ENCODE peak calls at places on chromosome 13, in ten cellular contexts. M is AG10803, G is tibial nerve, P is mammary epithelial cell, F is left ventricle myocardium inferior, N is astrocyte of the spinal cord, E is Peyer's patch, Y is fibroblast of pulmonary artery, Q is GM06990, R is fibroblast of the aortic adventitia. C is an unnamed sample.

GRCh38 chr13:41145136-41145908 is 12.7 kb upstream of the KBTBD6 start:
- DNase-seq in M (peak; percentile 65), G (no peak), P (peak; percentile 84), F (no peak), N (no peak), E (no peak), Y (peak; percentile 32), Q (no peak), R (peak; percentile 32), C (no peak)

GRCh38 chr13:39253774-39254173 is 215.5 kb downstream of the NHLRC3 start:
- DNase-seq in M (peak; percentile 3), G (no peak), P (no peak), F (no peak), N (peak; percentile 28), E (no peak), Y (peak; percentile 24), Q (no peak), R (peak; percentile 19), C (no peak)

GRCh38 chr13:79749985-79750551 is 269.1 kb downstream of the NDFIP2 start:
- DNase-seq in M (peak; percentile 100), G (peak; percentile 67), P (peak; percentile 69), F (peak; percentile 55), N (peak; percentile 96), E (peak; percentile 17), Y (peak; percentile 99), Q (no peak), R (peak; percentile 99), C (no peak)

GRCh38 chr13:91115776-91116175 is 231.7 kb upstream of the MIR17HG start:
- DNase-seq in M (no peak), G (no peak), P (no peak), F (no peak), N (no peak), E (no peak), Y (no peak), Q (no peak), R (no peak), C (no peak)

GRCh38 chr13:21901772-21902708 is 231.2 kb downstream of the FGF9 start:
- DNase-seq in M (peak; percentile 41), G (no peak), P (no peak), F (peak; percentile 23), N (no peak), E (no peak), Y (no peak), Q (no peak), R (peak; percentile 50), C (no peak)

GRCh38 chr13:27968316-27969072 is 621 bp downstream of the CDX2 start:
- DNase-seq in M (no peak), G (no peak), P (peak; percentile 31), F (no peak), N (no peak), E (no peak), Y (no peak), Q (no peak), R (no peak), C (no peak)

GRCh38 chr13:60135344-60135743 is 28.4 kb downstream of the DIAPH3 start:
- DNase-seq in M (no peak), G (no peak), P (no peak), F (no peak), N (no peak), E (no peak), Y (no peak), Q (no peak), R (no peak), C (no peak)

GRCh38 chr13:60267498-60268202 is 103.9 kb upstream of the DIAPH3 start:
- DNase-seq in M (peak; percentile 1), G (no peak), P (no peak), F (no peak), N (no peak), E (peak; percentile 18), Y (peak; percentile 2), Q (no peak), R (no peak), C (no peak)

GRCh38 chr13:46315491-46316075 is 71.5 kb downstream of the RUBCNL start:
- DNase-seq in M (no peak), G (no peak), P (no peak), F (no peak), N (no peak), E (no peak), Y (no peak), Q (no peak), R (no peak), C (no peak)

GRCh38 chr13:64471916-64472315 is 2758.2 kb downstream of the PCDH9 start:
- DNase-seq in M (peak; percentile 57), G (no peak), P (peak; percentile 10), F (no peak), N (peak; percentile 65), E (no peak), Y (peak; percentile 73), Q (no peak), R (peak; percentile 81), C (no peak)

GRCh38 chr13:98606296-98606695 is 29.4 kb upstream of the STK24 start:
- DNase-seq in M (no peak), G (no peak), P (no peak), F (no peak), N (no peak), E (no peak), Y (no peak), Q (no peak), R (no peak), C (no peak)

GRCh38 chr13:71873418-71874276 is 6.6 kb upstream of the DACH1 start:
- DNase-seq in M (no peak), G (no peak), P (no peak), F (no peak), N (no peak), E (no peak), Y (no peak), Q (no peak), R (no peak), C (no peak)

GRCh38 chr13:78610381-78610883 is 7.1 kb upstream of the POU4F1 start:
- DNase-seq in M (peak; percentile 15), G (no peak), P (no peak), F (no peak), N (no peak), E (no peak), Y (peak; percentile 61), Q (no peak), R (peak; percentile 37), C (no peak)

GRCh38 chr13:29494520-29494919 is 101.0 kb downstream of the SLC7A1 start:
- DNase-seq in M (no peak), G (no peak), P (no peak), F (no peak), N (no peak), E (peak; percentile 57), Y (no peak), Q (no peak), R (no peak), C (no peak)
- H3K4me3 ChIP-seq in M (no peak overlapping the region), G (no peak overlapping the region), P (no peak overlapping the region), F (no peak overlapping the region), N (no peak overlapping the region), E (no peak overlapping the region), Y (no peak overlapping the region), Q (no peak overlapping the region), R (no peak overlapping the region), C (no peak overlapping the region)

GRCh38 chr13:24273926-24274325 is 35.5 kb upstream of the C1QTNF9 start:
- DNase-seq in M (no peak), G (no peak), P (no peak), F (no peak), N (no peak), E (no peak), Y (no peak), Q (no peak), R (no peak), C (no peak)

GRCh38 chr13:24272452-24273161 is 36.8 kb upstream of the C1QTNF9 start:
- DNase-seq in M (no peak), G (no peak), P (no peak), F (no peak), N (peak; percentile 7), E (no peak), Y (no peak), Q (no peak), R (no peak), C (no peak)

GRCh38 chr13:24274452-24274971 is 34.9 kb upstream of the C1QTNF9 start:
- DNase-seq in M (no peak), G (no peak), P (peak; percentile 6), F (peak; percentile 62), N (no peak), E (peak; percentile 84), Y (peak; percentile 52), Q (peak; percentile 80), R (no peak), C (no peak)

GRCh38 chr13:24276310-24276709 is 33.1 kb upstream of the C1QTNF9 start:
- DNase-seq in M (no peak), G (no peak), P (no peak), F (no peak), N (no peak), E (no peak), Y (no peak), Q (no peak), R (no peak), C (no peak)

DNA sequence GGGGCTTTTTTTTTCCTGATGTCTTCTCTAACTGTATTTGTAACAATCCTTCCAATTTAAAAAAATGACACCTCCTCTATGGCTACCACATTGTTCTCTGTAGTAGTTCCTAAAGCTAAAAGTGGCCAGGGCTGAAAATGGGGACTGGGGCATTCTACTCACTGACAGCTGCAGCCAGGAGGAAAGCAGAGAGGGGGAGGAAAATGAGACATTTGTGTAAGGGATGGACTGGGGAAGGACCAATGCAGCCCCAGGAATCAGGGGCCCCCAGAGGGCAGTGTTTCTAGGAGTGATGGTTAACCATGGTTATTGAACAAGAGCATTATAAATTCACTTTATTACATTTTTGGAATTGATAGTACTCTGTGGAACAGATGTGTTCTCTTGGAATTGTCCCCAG is 34.3 kb upstream of the C1QTNF9 start:
- DNase-seq in M (no peak), G (no peak), P (no peak), F (no peak), N (no peak), E (no peak), Y (no peak), Q (no peak), R (no peak), C (no peak)
- TF ChIP-seq CTCF in M (no peak), G (no peak), P (no peak), F (no peak), N (no peak), E (no peak), Y (peak; percentile 8), Q (peak; percentile 9), R (no peak), C (no peak)

GRCh38 chr13:52845766-52846566 is 2.5 kb downstream of the PCDH8 start:
- DNase-seq in M (no peak), G (no peak), P (no peak), F (peak; percentile 19), N (peak; percentile 5), E (no peak), Y (peak; percentile 8), Q (peak; percentile 35), R (no peak), C (peak; percentile 78)
- H3K4me3 ChIP-seq in M (no peak overlapping the region), G (no peak overlapping the region), P (no peak overlapping the region), F (peak overlapping the region; percentile 45), N (no peak overlapping the region), E (no peak overlapping the region), Y (no peak overlapping the region), Q (no peak overlapping the region), R (no peak overlapping the region), C (peak overlapping the region; percentile 29)

GRCh38 chr13:94660695-94661324 is 51.5 kb downstream of the SOX21 start:
- DNase-seq in M (peak; percentile 26), G (no peak), P (no peak), F (no peak), N (peak; percentile 34), E (no peak), Y (peak; percentile 33), Q (no peak), R (peak; percentile 51), C (peak; percentile 33)
- TF ChIP-seq CTCF in M (peak; percentile 51), G (peak; percentile 9), P (peak; percentile 20), F (no peak), N (peak; percentile 39), E (no peak), Y (peak; percentile 47), Q (peak; percentile 37), R (peak; percentile 54), C (peak; percentile 60)

GRCh38 chr13:95579303-95579702 is 26.8 kb downstream of the CLDN10 start:
- DNase-seq in M (no peak), G (no peak), P (no peak), F (no peak), N (no peak), E (no peak), Y (no peak), Q (peak; percentile 41), R (no peak), C (no peak)
- H3K4me3 ChIP-seq in M (no peak overlapping the region), G (no peak overlapping the region), P (no peak overlapping the region), F (no peak overlapping the region), N (no peak overlapping the region), E (no peak overlapping the region), Y (no peak overlapping the region), Q (no peak overlapping the region), R (no peak overlapping the region), C (no peak overlapping the region)

C was measured in WERI-Rb-1.